ENCODE peak calls at places on chromosomes 7 and 10, in five cellular contexts. M is colonic mucosa, R is lower lobe of right lung, Z is adrenal gland, Y is fibroblast of lung. N is an unnamed sample.

GRCh38 chr7:43692582-43693373 is 36.5 kb downstream of the COA1 start:
- DNase-seq in M (no peak), R (no peak), Z (no peak), Y (no peak), N (no peak)

GRCh38 chr7:128030999-128031681 is at the start of gene LRRC4:
- DNase-seq in M (peak), R (peak), Z (peak), Y (peak), N (no peak)

GRCh38 chr10:79203014-79203675 is 134.4 kb downstream of the ZMIZ1 start:
- DNase-seq in M (no peak), R (no peak), Z (no peak), Y (no peak), N (no peak)

GRCh38 chr7:30348083-30348560 is 63.7 kb downstream of the ZNRF2 start:
- DNase-seq in M (no peak), R (no peak), Z (peak), Y (peak), N (peak)

GRCh38 chr10:44628921-44629320 is 244.0 kb upstream of the CXCL12 start:
- DNase-seq in M (no peak), R (no peak), Z (peak), Y (peak), N (peak)

GRCh38 chr10:24811906-24812305 is 88.2 kb upstream of the ARHGAP21 start:
- DNase-seq in M (no peak), R (no peak), Z (no peak), Y (no peak), N (no peak)

GRCh38 chr7:46387646-46388045 is 466.6 kb upstream of the IGFBP3 start:
- DNase-seq in M (no peak), R (no peak), Z (no peak), Y (peak), N (no peak)

GRCh38 chr10:3172081-3172445 is 519 bp downstream of the PITRM1 start:
- DNase-seq in M (peak), R (no peak), Z (no peak), Y (peak), N (peak)

GRCh38 chr10:22986771-22987542 is 59.1 kb downstream of the ARMC3 start:
- DNase-seq in M (no peak), R (no peak), Z (no peak), Y (peak), N (no peak)

GRCh38 chr10:21694646-21695045 is 160.6 kb downstream of the MLLT10 start:
- DNase-seq in M (no peak), R (no peak), Z (no peak), Y (peak), N (peak)

GRCh38 chr10:69662173-69662685 is 32.2 kb downstream of the FAM241B start:
- DNase-seq in M (no peak), R (no peak), Z (no peak), Y (no peak), N (no peak)

GRCh38 chr7:86645174-86645566 is 1.5 kb downstream of the GRM3 start:
- DNase-seq in M (no peak), R (no peak), Z (peak), Y (no peak), N (no peak)

GRCh38 chr10:14385591-14386201 is 55.0 kb upstream of the FRMD4A start:
- DNase-seq in M (no peak), R (no peak), Z (no peak), Y (peak), N (no peak)

GRCh38 chr7:90495241-90495640 is 25.8 kb downstream of the PTTG1IP2 start:
- DNase-seq in M (no peak), R (no peak), Z (no peak), Y (no peak), N (no peak)

GRCh38 chr7:1758417-1758858 is 88.4 kb downstream of the ELFN1 start:
- DNase-seq in M (no peak), R (peak), Z (no peak), Y (peak), N (peak)

GRCh38 chr10:43211431-43212042 is 55.3 kb downstream of the RASGEF1A start:
- DNase-seq in M (no peak), R (peak), Z (no peak), Y (no peak), N (no peak)

GRCh38 chr10:71658349-71658745 is 61.2 kb downstream of the C10orf105 start:
- DNase-seq in M (no peak), R (no peak), Z (no peak), Y (no peak), N (no peak)

GRCh38 chr7:140229591-140230516 is 53.1 kb upstream of the KDM7A start:
- DNase-seq in M (peak), R (peak), Z (no peak), Y (no peak), N (no peak)

GRCh38 chr7:91411062-91411461 is 146.8 kb downstream of the FZD1 start:
- DNase-seq in M (no peak), R (no peak), Z (no peak), Y (peak), N (no peak)

GRCh38 chr10:89615824-89616223 is 29.2 kb downstream of the PANK1 start:
- DNase-seq in M (no peak), R (no peak), Z (no peak), Y (no peak), N (peak)

GRCh38 chr10:22590115-22590514 is 124.3 kb downstream of the PIP4K2A start:
- DNase-seq in M (no peak), R (no peak), Z (no peak), Y (no peak), N (no peak)

GRCh38 chr7:127943541-127944521 is 87.4 kb downstream of the LRRC4 start:
- DNase-seq in M (no peak), R (no peak), Z (no peak), Y (peak), N (no peak)

GRCh38 chr7:105230486-105230885 is 158.2 kb downstream of the SRPK2 start:
- DNase-seq in M (no peak), R (no peak), Z (no peak), Y (no peak), N (no peak)

GRCh38 chr7:120583835-120584586 is 273.9 kb downstream of the TSPAN12 start:
- DNase-seq in M (no peak), R (no peak), Z (no peak), Y (peak), N (peak)

GRCh38 chr7:37074370-37074769 is 350.1 kb upstream of the AOAH start:
- DNase-seq in M (no peak), R (no peak), Z (no peak), Y (no peak), N (no peak)

GRCh38 chr10:124601016-124601415 is 139.4 kb downstream of the LHPP start:
- DNase-seq in M (no peak), R (no peak), Z (no peak), Y (no peak), N (no peak)

GRCh38 chr7:29480934-29481625 is 82.6 kb upstream of the PRR15 start:
- DNase-seq in M (no peak), R (no peak), Z (no peak), Y (no peak), N (no peak)

GRCh38 chr10:70478191-70479160 is at the start of gene PALD1:
- DNase-seq in M (peak), R (peak), Z (peak), Y (peak), N (peak)

GRCh38 chr7:38656976-38657375 is 25.8 kb upstream of the AMPH start:
- DNase-seq in M (no peak), R (no peak), Z (no peak), Y (no peak), N (no peak)

DNA sequence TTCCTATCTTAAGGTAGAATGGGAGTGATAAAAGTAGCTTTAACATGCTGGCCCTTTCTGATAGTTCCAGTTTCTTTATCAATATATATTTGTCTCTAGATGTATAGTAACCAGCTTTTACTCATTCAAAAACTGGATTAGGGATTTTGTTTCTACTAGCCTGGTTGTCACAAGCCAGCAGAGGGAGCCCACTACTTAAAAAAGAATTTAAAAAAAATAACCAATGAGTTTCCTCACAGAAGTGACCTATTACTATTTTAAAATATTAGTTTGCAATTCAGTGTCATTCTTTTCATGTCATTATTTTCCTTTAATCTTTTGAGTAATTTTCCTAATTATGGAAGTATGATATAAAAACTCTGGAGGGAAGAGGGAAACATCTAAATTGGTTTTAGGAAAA is 142.1 kb downstream of the PHTF2 start:
- DNase-seq in M (no peak), R (no peak), Z (no peak), Y (peak), N (no peak)
- TF ChIP-seq CTCF in M (peak), R (peak), Z (peak), Y (peak), N (peak)

GRCh38 chr7:56175086-56175760 is 59.0 kb upstream of the NUPR2 start:
- DNase-seq in M (peak), R (no peak), Z (peak), Y (no peak), N (no peak)
- H3K4me3 ChIP-seq in M (no peak), R (peak), Z (no peak), Y (no peak), N (no peak)

GRCh38 chr10:61465216-61465496 is 12.0 kb upstream of the TMEM26 start:
- DNase-seq in M (no peak), R (no peak), Z (no peak), Y (no peak), N (no peak)
- TF ChIP-seq CTCF in M (no peak), R (no peak), Z (peak), Y (no peak), N (no peak)

GRCh38 chr10:59688921-59689351 is 20.7 kb downstream of the SLC16A9 start:
- DNase-seq in M (peak), R (no peak), Z (no peak), Y (no peak), N (no peak)
- H3K4me3 ChIP-seq in M (no peak), R (no peak), Z (no peak), Y (no peak), N (no peak)

GRCh38 chr7:34497153-34497777 is 160.8 kb upstream of the NPSR1 start:
- DNase-seq in M (no peak), R (no peak), Z (no peak), Y (no peak), N (no peak)
- TF ChIP-seq CTCF in M (no peak), R (no peak), Z (no peak), Y (no peak), N (peak)

GRCh38 chr10:77622822-77623410 is 14.7 kb downstream of the KCNMA1 start:
- DNase-seq in M (no peak), R (no peak), Z (no peak), Y (no peak), N (no peak)
- H3K4me3 ChIP-seq in M (no peak), R (no peak), Z (no peak), Y (no peak), N (no peak)

DNA sequence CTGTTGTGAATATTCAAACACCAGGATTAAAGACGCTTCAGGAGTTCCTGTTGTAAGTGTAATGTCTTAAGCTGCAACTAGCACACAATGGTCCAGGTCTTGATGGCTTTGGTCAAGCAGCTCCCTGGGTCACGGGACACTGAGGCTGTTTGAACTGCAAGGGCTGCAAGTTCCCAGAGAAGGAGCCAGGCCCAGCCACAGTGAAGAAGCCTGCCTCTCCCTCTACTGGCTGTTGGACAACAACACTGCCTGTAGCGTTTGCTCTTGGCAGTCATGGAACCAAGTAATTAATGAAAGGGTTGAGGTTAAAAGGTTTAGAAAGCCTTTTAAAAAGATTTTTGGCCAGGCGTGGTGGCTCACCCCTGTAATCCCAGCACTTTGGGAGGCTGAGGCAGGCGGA is 31.9 kb upstream of the GUSB start:
- DNase-seq in M (no peak), R (peak), Z (peak), Y (peak), N (peak)
- TF ChIP-seq CTCF in M (no peak), R (peak), Z (no peak), Y (peak), N (peak)

GRCh38 chr10:29533046-29533445 is 101.7 kb downstream of the SVIL start:
- DNase-seq in M (no peak), R (no peak), Z (no peak), Y (no peak), N (no peak)

GRCh38 chr10:29535778-29536459 is 98.9 kb downstream of the SVIL start:
- DNase-seq in M (no peak), R (peak), Z (no peak), Y (no peak), N (no peak)

GRCh38 chr10:29533696-29534285 is 101.0 kb downstream of the SVIL start:
- DNase-seq in M (peak), R (no peak), Z (no peak), Y (no peak), N (no peak)

GRCh38 chr10:29534590-29534989 is 100.2 kb downstream of the SVIL start:
- DNase-seq in M (no peak), R (no peak), Z (no peak), Y (no peak), N (no peak)

DNA sequence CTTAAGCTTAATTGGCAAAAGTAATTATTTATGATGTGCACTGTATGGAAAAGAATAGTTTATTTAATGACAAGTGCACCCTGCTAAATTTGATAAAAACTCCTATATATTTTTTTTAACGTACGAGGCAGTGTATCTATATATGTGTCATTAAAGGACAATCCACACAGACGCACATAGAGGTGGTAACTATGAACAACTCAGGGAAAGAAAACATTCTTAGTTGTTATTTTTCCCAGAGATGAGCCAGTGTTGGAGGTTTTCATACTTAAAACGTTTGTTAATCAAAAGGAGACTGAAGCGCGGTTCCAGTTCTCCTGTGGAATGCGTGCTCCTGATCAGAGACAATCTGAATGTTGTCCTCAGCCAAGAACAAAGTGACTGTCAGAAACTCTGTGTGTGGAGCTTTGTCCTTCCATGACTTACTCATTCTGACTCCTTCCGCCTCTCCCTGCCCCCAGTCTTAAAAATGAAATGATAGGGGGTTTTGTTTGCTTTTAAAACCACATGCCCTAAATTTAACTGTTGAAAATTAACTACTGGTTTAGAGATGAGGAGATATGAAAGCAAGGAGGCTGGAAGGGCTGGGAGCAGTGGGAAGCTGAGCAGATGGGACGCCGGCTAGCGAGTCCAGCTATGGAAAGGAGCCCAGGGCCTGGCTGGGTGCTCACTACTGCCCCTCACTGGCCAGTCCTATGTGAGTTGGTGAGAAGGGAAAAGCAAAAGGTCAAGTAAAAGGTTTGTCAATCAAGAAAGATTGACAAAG is 99.6 kb downstream of the SVIL start:
- DNase-seq in M (peak), R (peak), Z (peak), Y (peak), N (peak)
- H3K4me3 ChIP-seq in M (no peak), R (peak), Z (no peak), Y (peak), N (no peak)

GRCh38 chr10:20088302-20088701 is 272.1 kb downstream of the PLXDC2 start:
- DNase-seq in M (no peak), R (no peak), Z (no peak), Y (no peak), N (no peak)
- TF ChIP-seq CTCF in M (no peak), R (no peak), Z (no peak), Y (no peak), N (no peak)

N was measured in HFF-Myc.